ENCODE peak calls at places on chromosomes 3 and 15, in five cellular contexts. One of them, this sample, is unnamed.

GRCh38 chr15:52186651-52187486 is 4.3 kb downstream of the GNB5 start:
- DNase-seq in H54: no peak
- DNase-seq in stomach: no peak
- DNase-seq in epithelial cell of prostate: no peak
- DNase-seq in naive thymus-derived CD8-positive, alpha-beta T cell: no peak
- DNase-seq in this sample: no peak

GRCh38 chr15:57654136-57654845 is 52.2 kb upstream of the POLR2M start:
- DNase-seq in H54: no peak
- DNase-seq in epithelial cell of prostate: no peak
- DNase-seq in stomach: no peak
- DNase-seq in naive thymus-derived CD8-positive, alpha-beta T cell: no peak
- DNase-seq in this sample: peak

GRCh38 chr3:189339996-189340395 is 168.2 kb downstream of the TPRG1 start:
- DNase-seq in naive thymus-derived CD8-positive, alpha-beta T cell: no peak
- DNase-seq in stomach: no peak
- DNase-seq in epithelial cell of prostate: no peak
- DNase-seq in H54: no peak
- DNase-seq in this sample: no peak

GRCh38 chr3:170565495-170565894 is 20.4 kb downstream of the SLC7A14 start:
- DNase-seq in epithelial cell of prostate: no peak
- DNase-seq in H54: no peak
- DNase-seq in stomach: no peak
- DNase-seq in naive thymus-derived CD8-positive, alpha-beta T cell: no peak
- DNase-seq in this sample: no peak

GRCh38 chr3:47407896-47408838 is 27.3 kb downstream of the PTPN23 start:
- DNase-seq in epithelial cell of prostate: no peak
- DNase-seq in stomach: no peak
- DNase-seq in H54: no peak
- DNase-seq in naive thymus-derived CD8-positive, alpha-beta T cell: no peak
- DNase-seq in this sample: no peak

GRCh38 chr3:173395073-173395411 is 2.5 kb upstream of the NLGN1 start:
- DNase-seq in epithelial cell of prostate: peak
- DNase-seq in naive thymus-derived CD8-positive, alpha-beta T cell: no peak
- DNase-seq in H54: peak
- DNase-seq in stomach: peak
- DNase-seq in this sample: no peak

GRCh38 chr3:138389841-138390581 is 41.6 kb downstream of the MRAS start:
- DNase-seq in naive thymus-derived CD8-positive, alpha-beta T cell: no peak
- DNase-seq in stomach: no peak
- DNase-seq in H54: peak
- DNase-seq in epithelial cell of prostate: peak
- DNase-seq in this sample: peak

GRCh38 chr15:91113036-91113435 is 13.0 kb downstream of the SV2B start:
- DNase-seq in H54: no peak
- DNase-seq in epithelial cell of prostate: no peak
- DNase-seq in naive thymus-derived CD8-positive, alpha-beta T cell: no peak
- DNase-seq in stomach: no peak
- DNase-seq in this sample: no peak

GRCh38 chr15:73014904-73015303 is 37.4 kb upstream of the NEO1 start:
- DNase-seq in stomach: no peak
- DNase-seq in H54: no peak
- DNase-seq in naive thymus-derived CD8-positive, alpha-beta T cell: no peak
- DNase-seq in epithelial cell of prostate: no peak
- DNase-seq in this sample: no peak

GRCh38 chr3:5232570-5232969 is 45.1 kb downstream of the EDEM1 start:
- DNase-seq in naive thymus-derived CD8-positive, alpha-beta T cell: no peak
- DNase-seq in H54: no peak
- DNase-seq in stomach: no peak
- DNase-seq in epithelial cell of prostate: no peak
- DNase-seq in this sample: no peak

GRCh38 chr3:184496933-184497332 is 64.7 kb upstream of the EPHB3 start:
- DNase-seq in epithelial cell of prostate: no peak
- DNase-seq in naive thymus-derived CD8-positive, alpha-beta T cell: no peak
- DNase-seq in stomach: no peak
- DNase-seq in H54: no peak
- DNase-seq in this sample: no peak

GRCh38 chr15:101048191-101049011 is 129.2 kb downstream of the LRRK1 start:
- DNase-seq in naive thymus-derived CD8-positive, alpha-beta T cell: no peak
- DNase-seq in stomach: peak
- DNase-seq in H54: no peak
- DNase-seq in epithelial cell of prostate: no peak
- DNase-seq in this sample: no peak

GRCh38 chr3:99413504-99413903 is 224.9 kb upstream of the COL8A1 start:
- DNase-seq in H54: no peak
- DNase-seq in stomach: no peak
- DNase-seq in naive thymus-derived CD8-positive, alpha-beta T cell: no peak
- DNase-seq in epithelial cell of prostate: no peak
- DNase-seq in this sample: peak

GRCh38 chr3:39216176-39216790 is 23.9 kb upstream of the XIRP1 start:
- DNase-seq in epithelial cell of prostate: no peak
- DNase-seq in stomach: no peak
- DNase-seq in naive thymus-derived CD8-positive, alpha-beta T cell: no peak
- DNase-seq in H54: no peak
- DNase-seq in this sample: no peak